ENCODE peak calls at places on chromosome 1, in five cellular contexts. One of them, this sample, is unnamed.

GRCh38 chr1:181352695-181353094 is 130.6 kb upstream of the CACNA1E start:
- DNase-seq in mesenchymal stem cell: no peak
- DNase-seq in trophoblast cell: no peak
- DNase-seq in neuronal stem cell: no peak
- DNase-seq in H1: no peak
- DNase-seq in this sample: no peak

GRCh38 chr1:52727114-52727586 is 897 bp downstream of the ZYG11B start:
- DNase-seq in H1: no peak
- DNase-seq in mesenchymal stem cell: peak
- DNase-seq in neuronal stem cell: no peak
- DNase-seq in trophoblast cell: no peak
- DNase-seq in this sample: no peak

GRCh38 chr1:61171346-61171745 is 89.0 kb downstream of the NFIA start:
- DNase-seq in mesenchymal stem cell: no peak
- DNase-seq in neuronal stem cell: no peak
- DNase-seq in H1: no peak
- DNase-seq in trophoblast cell: no peak
- DNase-seq in this sample: no peak

GRCh38 chr1:166905930-166906329 is 29.9 kb upstream of the TADA1 start:
- DNase-seq in neuronal stem cell: no peak
- DNase-seq in mesenchymal stem cell: peak
- DNase-seq in H1: no peak
- DNase-seq in trophoblast cell: peak
- DNase-seq in this sample: no peak

GRCh38 chr1:26287033-26287711 is 7.3 kb downstream of the SH3BGRL3 start:
- DNase-seq in neuronal stem cell: no peak
- DNase-seq in mesenchymal stem cell: peak
- DNase-seq in trophoblast cell: no peak
- DNase-seq in H1: no peak
- DNase-seq in this sample: peak

GRCh38 chr1:49016030-49016991 is 239.6 kb upstream of the BEND5 start:
- DNase-seq in mesenchymal stem cell: no peak
- DNase-seq in neuronal stem cell: no peak
- DNase-seq in trophoblast cell: no peak
- DNase-seq in H1: no peak
- DNase-seq in this sample: no peak

GRCh38 chr1:201590474-201590873 is 51.5 kb downstream of the NAV1 start:
- DNase-seq in H1: no peak
- DNase-seq in mesenchymal stem cell: no peak
- DNase-seq in trophoblast cell: no peak
- DNase-seq in neuronal stem cell: no peak
- DNase-seq in this sample: no peak

GRCh38 chr1:155969377-155969791 is 9.0 kb downstream of the ARHGEF2 start:
- DNase-seq in H1: no peak
- DNase-seq in neuronal stem cell: no peak
- DNase-seq in trophoblast cell: no peak
- DNase-seq in mesenchymal stem cell: no peak
- DNase-seq in this sample: no peak

GRCh38 chr1:43227138-43227836 is 42.5 kb upstream of the TMEM125 start:
- DNase-seq in neuronal stem cell: peak
- DNase-seq in H1: peak
- DNase-seq in trophoblast cell: peak
- DNase-seq in mesenchymal stem cell: peak
- DNase-seq in this sample: peak

GRCh38 chr1:25523512-25523911 is 19.9 kb upstream of the LDLRAP1 start:
- DNase-seq in mesenchymal stem cell: peak
- DNase-seq in neuronal stem cell: peak
- DNase-seq in H1: peak
- DNase-seq in trophoblast cell: no peak
- DNase-seq in this sample: no peak

GRCh38 chr1:212089560-212090163 is 54.1 kb downstream of the DTL start:
- DNase-seq in trophoblast cell: no peak
- DNase-seq in H1: no peak
- DNase-seq in neuronal stem cell: no peak
- DNase-seq in mesenchymal stem cell: no peak
- DNase-seq in this sample: no peak

DNA sequence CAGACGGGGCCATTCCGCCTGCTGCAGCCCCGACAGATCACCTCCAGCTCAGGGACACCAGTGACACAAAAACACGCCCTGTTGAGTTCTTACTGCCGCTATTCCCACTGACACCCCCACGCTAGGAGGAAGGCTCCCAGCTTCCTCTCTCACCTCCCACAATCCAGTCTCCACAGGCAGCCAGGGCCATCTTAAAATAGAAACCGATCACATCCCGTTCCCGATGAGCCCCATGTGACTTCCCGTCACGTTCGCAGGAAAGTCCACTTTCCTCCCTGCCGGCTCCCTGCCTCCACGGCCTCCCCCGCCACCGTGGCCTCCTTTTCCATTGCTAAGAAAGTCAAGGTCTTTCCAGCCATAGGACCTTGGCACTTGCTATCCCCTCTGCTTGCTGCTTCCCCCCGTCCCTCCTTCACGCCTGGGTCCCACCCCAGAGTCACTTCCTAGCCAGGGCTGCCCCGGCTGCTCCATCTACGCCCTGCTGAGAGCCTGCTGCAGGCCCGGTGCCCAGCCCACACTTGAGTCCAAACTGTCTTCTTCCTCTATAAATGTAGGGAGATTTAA is 24.0 kb upstream of the DDOST start:
- DNase-seq in mesenchymal stem cell: no peak
- DNase-seq in trophoblast cell: no peak
- DNase-seq in H1: no peak
- DNase-seq in neuronal stem cell: no peak
- DNase-seq in this sample: no peak
- H4K8ac ChIP-seq in mesenchymal stem cell: no peak
- H4K8ac ChIP-seq in trophoblast cell: no peak
- H4K8ac ChIP-seq in H1: peak
- H4K8ac ChIP-seq in neuronal stem cell: no peak
- H4K8ac ChIP-seq in this sample: no peak

DNA sequence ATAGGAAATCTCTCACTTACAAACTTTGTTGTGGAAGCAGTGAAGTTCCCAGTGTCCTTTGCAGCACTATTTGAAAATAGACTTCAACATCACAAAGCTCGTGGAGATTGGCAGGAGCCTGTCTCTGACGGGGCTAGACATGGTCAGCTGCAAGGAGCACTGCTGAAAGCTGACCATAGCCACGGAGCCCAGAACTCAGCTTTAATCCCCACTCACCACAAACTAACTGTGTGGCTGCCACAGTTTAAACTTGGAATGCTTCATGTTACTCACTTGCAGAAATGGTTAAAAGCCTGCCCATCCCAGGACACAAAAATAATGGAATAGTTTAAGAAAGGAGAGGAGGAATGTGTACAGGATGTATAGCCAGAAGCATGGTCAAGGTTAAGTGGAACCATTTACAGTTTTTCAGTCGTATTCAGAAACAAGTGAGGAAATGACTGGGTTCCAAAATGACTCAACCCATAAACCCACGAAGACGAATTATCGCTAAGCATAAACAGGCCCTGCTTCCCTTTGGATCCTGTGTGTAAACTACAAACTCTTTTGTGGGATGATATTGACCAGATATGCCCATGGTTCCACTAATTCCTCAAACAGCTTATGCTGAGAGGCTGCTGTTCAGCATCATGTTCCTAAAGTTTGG is 18.2 kb downstream of the DNALI1 start:
- DNase-seq in mesenchymal stem cell: peak
- DNase-seq in H1: no peak
- DNase-seq in trophoblast cell: no peak
- DNase-seq in neuronal stem cell: no peak
- DNase-seq in this sample: no peak
- H3K23ac ChIP-seq in mesenchymal stem cell: no peak
- H3K23ac ChIP-seq in H1: no peak
- H3K23ac ChIP-seq in trophoblast cell: no peak
- H3K23ac ChIP-seq in neuronal stem cell: no peak
- H3K23ac ChIP-seq in this sample: no peak

GRCh38 chr1:111602974-111603373 is 16.6 kb upstream of the RAP1A start:
- DNase-seq in neuronal stem cell: no peak
- DNase-seq in mesenchymal stem cell: no peak
- DNase-seq in trophoblast cell: no peak
- DNase-seq in H1: no peak
- DNase-seq in this sample: no peak
- H2BK12ac ChIP-seq in neuronal stem cell: no peak
- H2BK12ac ChIP-seq in mesenchymal stem cell: no peak
- H2BK12ac ChIP-seq in trophoblast cell: no peak
- H2BK12ac ChIP-seq in H1: no peak
- H2BK12ac ChIP-seq in this sample: no peak

DNA sequence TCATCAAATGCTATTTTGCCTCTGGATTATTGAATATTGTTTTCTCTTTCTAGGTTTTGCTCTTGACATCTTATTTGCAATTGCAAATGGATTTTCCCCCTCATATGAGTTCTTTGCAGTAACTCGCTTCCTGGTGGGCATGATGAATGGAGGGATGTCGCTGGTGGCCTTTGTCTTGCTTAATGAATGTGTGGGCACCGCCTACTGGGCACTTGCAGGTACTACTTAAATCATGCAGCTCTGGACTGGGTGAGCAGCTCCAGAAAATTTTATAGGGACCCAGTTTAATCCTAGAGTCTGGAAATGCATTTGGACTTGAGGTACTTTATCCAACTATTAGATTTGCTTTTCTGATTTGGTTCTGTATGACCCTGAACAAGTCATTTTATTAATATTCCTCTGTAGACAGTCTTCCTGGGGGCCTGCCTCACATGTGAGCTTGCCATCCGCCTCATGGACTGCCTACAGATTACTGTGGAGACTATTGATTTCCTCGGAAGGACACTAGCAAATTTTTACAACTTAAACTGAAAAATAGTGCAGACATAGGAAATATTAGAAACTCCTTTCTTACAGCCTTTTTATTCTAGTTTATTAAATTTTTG is 44.5 kb downstream of the SLC22A15 start:
- DNase-seq in neuronal stem cell: peak
- DNase-seq in mesenchymal stem cell: peak
- DNase-seq in trophoblast cell: peak
- DNase-seq in H1: peak
- DNase-seq in this sample: peak
- H4K8ac ChIP-seq in neuronal stem cell: no peak
- H4K8ac ChIP-seq in mesenchymal stem cell: no peak
- H4K8ac ChIP-seq in trophoblast cell: no peak
- H4K8ac ChIP-seq in H1: no peak
- H4K8ac ChIP-seq in this sample: no peak

GRCh38 chr1:68204965-68205630 is 27.2 kb downstream of the WLS start:
- DNase-seq in trophoblast cell: no peak
- DNase-seq in neuronal stem cell: no peak
- DNase-seq in H1: no peak
- DNase-seq in mesenchymal stem cell: no peak
- DNase-seq in this sample: no peak
- H3K23ac ChIP-seq in trophoblast cell: no peak
- H3K23ac ChIP-seq in neuronal stem cell: no peak
- H3K23ac ChIP-seq in H1: no peak
- H3K23ac ChIP-seq in mesenchymal stem cell: no peak
- H3K23ac ChIP-seq in this sample: no peak

DNA sequence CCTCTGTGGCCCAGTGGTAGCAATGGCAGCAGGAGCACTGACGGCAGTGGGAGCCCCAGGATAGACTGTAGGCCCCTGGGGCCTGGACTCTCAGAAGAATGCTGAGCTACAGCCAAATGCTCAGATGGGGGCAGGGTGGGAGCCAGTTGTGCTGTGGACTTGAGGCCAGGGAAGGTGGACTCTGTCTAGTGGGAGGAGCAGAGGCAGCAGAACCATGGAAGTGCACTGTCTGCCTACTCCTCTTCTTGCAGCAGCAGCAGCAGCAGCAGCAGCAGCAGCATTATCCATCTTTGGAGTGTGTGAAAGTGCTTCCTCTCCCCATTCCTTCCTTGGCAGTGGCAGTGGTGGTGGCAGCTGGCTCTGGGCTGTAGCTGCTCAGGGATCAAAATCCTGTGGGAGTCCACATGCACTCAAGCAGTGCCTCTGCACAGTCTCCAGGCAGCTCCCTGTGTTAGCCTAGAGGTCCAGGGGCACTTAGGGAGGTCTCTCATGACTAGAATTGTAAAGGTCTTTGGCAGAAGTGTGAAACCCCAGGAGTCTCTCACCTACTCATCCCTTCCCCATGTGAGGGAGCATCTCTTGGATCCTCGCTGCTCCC is 917.9 kb upstream of the B3GALT2 start:
- DNase-seq in neuronal stem cell: no peak
- DNase-seq in H1: no peak
- DNase-seq in trophoblast cell: no peak
- DNase-seq in mesenchymal stem cell: no peak
- DNase-seq in this sample: no peak
- H2BK12ac ChIP-seq in neuronal stem cell: no peak
- H2BK12ac ChIP-seq in H1: no peak
- H2BK12ac ChIP-seq in trophoblast cell: no peak
- H2BK12ac ChIP-seq in mesenchymal stem cell: no peak
- H2BK12ac ChIP-seq in this sample: no peak

DNA sequence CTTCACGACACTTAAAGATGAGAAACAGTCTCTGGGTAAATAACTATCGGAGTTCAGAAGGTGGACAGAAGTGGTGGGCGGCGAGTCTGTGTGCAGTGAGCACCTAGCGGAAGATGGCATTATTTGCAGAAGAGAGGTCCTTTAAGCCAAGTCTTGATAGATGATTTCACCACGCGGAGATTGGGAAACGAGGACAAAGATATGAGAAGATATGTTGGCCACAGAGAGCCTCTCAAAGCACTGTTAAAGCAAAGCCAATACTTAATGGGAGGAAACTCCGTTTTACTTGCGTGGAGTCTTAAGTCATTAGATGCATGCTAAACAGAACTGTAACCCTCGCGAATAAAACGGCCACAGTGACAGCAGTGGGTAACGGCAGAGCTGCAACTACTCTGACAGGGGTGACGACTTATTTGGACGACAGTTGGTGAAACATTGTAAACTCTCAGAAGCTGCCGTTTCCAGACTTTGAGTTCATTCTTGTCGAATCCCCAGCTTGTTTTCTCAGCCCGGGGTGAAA is 576 bp upstream of the CEP350 start:
- DNase-seq in trophoblast cell: peak
- DNase-seq in mesenchymal stem cell: no peak
- DNase-seq in neuronal stem cell: no peak
- DNase-seq in H1: no peak
- DNase-seq in this sample: no peak
- H4K8ac ChIP-seq in trophoblast cell: peak
- H4K8ac ChIP-seq in mesenchymal stem cell: peak
- H4K8ac ChIP-seq in neuronal stem cell: no peak
- H4K8ac ChIP-seq in H1: no peak
- H4K8ac ChIP-seq in this sample: no peak

This sample was measured in H9.